ENCODE peak calls at places on chromosomes 2 and 18, in seven cellular contexts. One of them, this sample, is unnamed.

GRCh38 chr2:127590386-127591190 is 55.1 kb downstream of the MYO7B start:
- DNase-seq in hepatocyte: no peak
- DNase-seq in mesothelial cell of epicardium: no peak
- DNase-seq in endothelial cell: no peak
- DNase-seq in A549: no peak
- DNase-seq in heart left ventricle: no peak
- DNase-seq in AG04449: no peak
- DNase-seq in this sample: no peak

GRCh38 chr2:216306868-216307267 is 65.4 kb downstream of the MARCHF4 start:
- DNase-seq in hepatocyte: no peak
- DNase-seq in mesothelial cell of epicardium: no peak
- DNase-seq in endothelial cell: no peak
- DNase-seq in A549: no peak
- DNase-seq in heart left ventricle: no peak
- DNase-seq in AG04449: no peak
- DNase-seq in this sample: no peak

GRCh38 chr18:45482286-45482685 is 133.0 kb upstream of the SLC14A2 start:
- DNase-seq in hepatocyte: no peak
- DNase-seq in mesothelial cell of epicardium: no peak
- DNase-seq in endothelial cell: no peak
- DNase-seq in A549: no peak
- DNase-seq in heart left ventricle: no peak
- DNase-seq in AG04449: no peak
- DNase-seq in this sample: no peak

GRCh38 chr2:204586444-204587165 is 41.3 kb downstream of the PARD3B start:
- DNase-seq in hepatocyte: no peak
- DNase-seq in mesothelial cell of epicardium: no peak
- DNase-seq in endothelial cell: no peak
- DNase-seq in A549: no peak
- DNase-seq in heart left ventricle: no peak
- DNase-seq in AG04449: no peak
- DNase-seq in this sample: no peak

GRCh38 chr2:111666160-111666559 is 217.8 kb downstream of the ANAPC1 start:
- DNase-seq in hepatocyte: no peak
- DNase-seq in mesothelial cell of epicardium: no peak
- DNase-seq in endothelial cell: no peak
- DNase-seq in A549: no peak
- DNase-seq in heart left ventricle: no peak
- DNase-seq in AG04449: no peak
- DNase-seq in this sample: no peak

GRCh38 chr2:88521445-88522070 is 69.1 kb upstream of the FOXI3 start:
- DNase-seq in hepatocyte: no peak
- DNase-seq in mesothelial cell of epicardium: no peak
- DNase-seq in endothelial cell: no peak
- DNase-seq in A549: no peak
- DNase-seq in heart left ventricle: no peak
- DNase-seq in AG04449: no peak
- DNase-seq in this sample: no peak

GRCh38 chr2:86622409-86622877 is 1.2 kb downstream of the RNF103 start:
- DNase-seq in hepatocyte: peak
- DNase-seq in mesothelial cell of epicardium: no peak
- DNase-seq in endothelial cell: peak
- DNase-seq in A549: no peak
- DNase-seq in heart left ventricle: peak
- DNase-seq in AG04449: no peak
- DNase-seq in this sample: peak

GRCh38 chr2:26366957-26367356 is 20.4 kb upstream of the ADGRF3 start:
- DNase-seq in hepatocyte: no peak
- DNase-seq in mesothelial cell of epicardium: no peak
- DNase-seq in endothelial cell: no peak
- DNase-seq in A549: no peak
- DNase-seq in heart left ventricle: no peak
- DNase-seq in AG04449: no peak
- DNase-seq in this sample: no peak

GRCh38 chr2:228747478-228747877 is 523.6 kb downstream of the PID1 start:
- DNase-seq in hepatocyte: no peak
- DNase-seq in mesothelial cell of epicardium: no peak
- DNase-seq in endothelial cell: no peak
- DNase-seq in A549: no peak
- DNase-seq in heart left ventricle: no peak
- DNase-seq in AG04449: no peak
- DNase-seq in this sample: no peak

GRCh38 chr2:134401081-134401497 is 147.2 kb downstream of the MGAT5 start:
- DNase-seq in hepatocyte: no peak
- DNase-seq in mesothelial cell of epicardium: no peak
- DNase-seq in endothelial cell: no peak
- DNase-seq in A549: no peak
- DNase-seq in heart left ventricle: peak
- DNase-seq in AG04449: no peak
- DNase-seq in this sample: no peak

GRCh38 chr2:68662466-68662865 is 19.1 kb downstream of the PROKR1 start:
- DNase-seq in hepatocyte: no peak
- DNase-seq in mesothelial cell of epicardium: no peak
- DNase-seq in endothelial cell: no peak
- DNase-seq in A549: no peak
- DNase-seq in heart left ventricle: no peak
- DNase-seq in AG04449: no peak
- DNase-seq in this sample: no peak

GRCh38 chr2:140023291-140023690 is 1243.1 kb upstream of the NXPH2 start:
- DNase-seq in hepatocyte: no peak
- DNase-seq in mesothelial cell of epicardium: no peak
- DNase-seq in endothelial cell: no peak
- DNase-seq in A549: no peak
- DNase-seq in heart left ventricle: no peak
- DNase-seq in AG04449: no peak
- DNase-seq in this sample: no peak

GRCh38 chr2:28407976-28408690 is 15.5 kb downstream of the FOSL2 start:
- DNase-seq in hepatocyte: no peak
- DNase-seq in mesothelial cell of epicardium: no peak
- DNase-seq in endothelial cell: no peak
- DNase-seq in A549: no peak
- DNase-seq in heart left ventricle: no peak
- DNase-seq in AG04449: no peak
- DNase-seq in this sample: no peak

GRCh38 chr18:3041857-3042256 is 28.9 kb upstream of the LPIN2 start:
- DNase-seq in hepatocyte: no peak
- DNase-seq in mesothelial cell of epicardium: no peak
- DNase-seq in endothelial cell: no peak
- DNase-seq in A549: no peak
- DNase-seq in heart left ventricle: no peak
- DNase-seq in AG04449: no peak
- DNase-seq in this sample: no peak

GRCh38 chr2:44166096-44166495 is 2.6 kb upstream of the PPM1B start:
- DNase-seq in hepatocyte: no peak
- DNase-seq in mesothelial cell of epicardium: no peak
- DNase-seq in endothelial cell: no peak
- DNase-seq in A549: no peak
- DNase-seq in heart left ventricle: no peak
- DNase-seq in AG04449: no peak
- DNase-seq in this sample: no peak

GRCh38 chr2:44167908-44168683 is 579 bp upstream of the PPM1B start:
- DNase-seq in hepatocyte: peak
- DNase-seq in mesothelial cell of epicardium: peak
- DNase-seq in endothelial cell: peak
- DNase-seq in A549: peak
- DNase-seq in heart left ventricle: peak
- DNase-seq in AG04449: peak
- DNase-seq in this sample: peak

GRCh38 chr2:44167311-44167907 is 1.3 kb upstream of the PPM1B start:
- DNase-seq in hepatocyte: no peak
- DNase-seq in mesothelial cell of epicardium: no peak
- DNase-seq in endothelial cell: no peak
- DNase-seq in A549: peak
- DNase-seq in heart left ventricle: no peak
- DNase-seq in AG04449: no peak
- DNase-seq in this sample: no peak

GRCh38 chr2:44163782-44164181 is 4.9 kb upstream of the PPM1B start:
- DNase-seq in hepatocyte: no peak
- DNase-seq in mesothelial cell of epicardium: no peak
- DNase-seq in endothelial cell: no peak
- DNase-seq in A549: no peak
- DNase-seq in heart left ventricle: no peak
- DNase-seq in AG04449: no peak
- DNase-seq in this sample: no peak

GRCh38 chr2:44164617-44165016 is 4.1 kb upstream of the PPM1B start:
- DNase-seq in hepatocyte: no peak
- DNase-seq in mesothelial cell of epicardium: no peak
- DNase-seq in endothelial cell: no peak
- DNase-seq in A549: no peak
- DNase-seq in heart left ventricle: no peak
- DNase-seq in AG04449: no peak
- DNase-seq in this sample: no peak
- TF ChIP-seq CTCF in hepatocyte: no peak
- TF ChIP-seq CTCF in mesothelial cell of epicardium: no peak
- TF ChIP-seq CTCF in endothelial cell: no peak
- TF ChIP-seq CTCF in A549: no peak
- TF ChIP-seq CTCF in heart left ventricle: no peak
- TF ChIP-seq CTCF in AG04449: no peak
- TF ChIP-seq CTCF in this sample: no peak

DNA sequence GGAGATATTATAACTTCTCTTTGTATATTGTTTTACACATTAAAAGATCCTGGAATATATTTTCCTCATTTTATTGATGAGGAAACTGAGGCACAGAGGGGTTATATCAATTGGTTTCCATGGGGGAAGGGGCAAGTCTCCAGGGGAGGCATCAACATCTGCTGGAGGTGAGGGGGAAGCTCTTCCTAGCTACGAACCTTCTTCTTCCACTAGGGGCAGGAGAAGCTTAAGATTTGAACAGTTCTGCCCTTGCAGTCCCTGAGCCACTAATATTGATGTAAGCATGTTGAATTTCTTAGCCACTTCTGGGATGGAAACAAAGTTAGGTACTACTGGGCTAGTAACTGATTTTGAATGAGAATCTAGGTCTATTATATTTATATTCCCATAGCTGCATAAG is 140.1 kb upstream of the AQP4 start:
- DNase-seq in hepatocyte: peak
- DNase-seq in mesothelial cell of epicardium: no peak
- DNase-seq in endothelial cell: no peak
- DNase-seq in A549: peak
- DNase-seq in heart left ventricle: no peak
- DNase-seq in AG04449: no peak
- DNase-seq in this sample: no peak
- TF ChIP-seq CTCF in hepatocyte: peak
- TF ChIP-seq CTCF in mesothelial cell of epicardium: no peak
- TF ChIP-seq CTCF in endothelial cell: peak
- TF ChIP-seq CTCF in A549: peak
- TF ChIP-seq CTCF in heart left ventricle: peak
- TF ChIP-seq CTCF in AG04449: peak
- TF ChIP-seq CTCF in this sample: no peak

GRCh38 chr2:180240774-180241173 is 233.7 kb upstream of the CWC22 start:
- DNase-seq in hepatocyte: peak
- DNase-seq in mesothelial cell of epicardium: no peak
- DNase-seq in endothelial cell: no peak
- DNase-seq in A549: no peak
- DNase-seq in heart left ventricle: no peak
- DNase-seq in AG04449: no peak
- DNase-seq in this sample: no peak
- TF ChIP-seq CTCF in hepatocyte: peak
- TF ChIP-seq CTCF in mesothelial cell of epicardium: no peak
- TF ChIP-seq CTCF in endothelial cell: no peak
- TF ChIP-seq CTCF in A549: peak
- TF ChIP-seq CTCF in heart left ventricle: no peak
- TF ChIP-seq CTCF in AG04449: peak
- TF ChIP-seq CTCF in this sample: no peak

GRCh38 chr2:42810971-42811865 is 18.8 kb upstream of the HAAO start:
- DNase-seq in hepatocyte: peak
- DNase-seq in mesothelial cell of epicardium: peak
- DNase-seq in endothelial cell: peak
- DNase-seq in A549: peak
- DNase-seq in heart left ventricle: peak
- DNase-seq in AG04449: no peak
- DNase-seq in this sample: peak
- TF ChIP-seq CTCF in hepatocyte: no peak
- TF ChIP-seq CTCF in mesothelial cell of epicardium: no peak
- TF ChIP-seq CTCF in endothelial cell: no peak
- TF ChIP-seq CTCF in A549: no peak
- TF ChIP-seq CTCF in heart left ventricle: no peak
- TF ChIP-seq CTCF in AG04449: no peak
- TF ChIP-seq CTCF in this sample: peak

GRCh38 chr2:231708773-231709635 is 679 bp downstream of the PTMA start:
- DNase-seq in hepatocyte: peak
- DNase-seq in mesothelial cell of epicardium: peak
- DNase-seq in endothelial cell: peak
- DNase-seq in A549: no peak
- DNase-seq in heart left ventricle: peak
- DNase-seq in AG04449: no peak
- DNase-seq in this sample: peak
- TF ChIP-seq CTCF in hepatocyte: peak
- TF ChIP-seq CTCF in mesothelial cell of epicardium: peak
- TF ChIP-seq CTCF in endothelial cell: no peak
- TF ChIP-seq CTCF in A549: peak
- TF ChIP-seq CTCF in heart left ventricle: peak
- TF ChIP-seq CTCF in AG04449: peak
- TF ChIP-seq CTCF in this sample: no peak

DNA sequence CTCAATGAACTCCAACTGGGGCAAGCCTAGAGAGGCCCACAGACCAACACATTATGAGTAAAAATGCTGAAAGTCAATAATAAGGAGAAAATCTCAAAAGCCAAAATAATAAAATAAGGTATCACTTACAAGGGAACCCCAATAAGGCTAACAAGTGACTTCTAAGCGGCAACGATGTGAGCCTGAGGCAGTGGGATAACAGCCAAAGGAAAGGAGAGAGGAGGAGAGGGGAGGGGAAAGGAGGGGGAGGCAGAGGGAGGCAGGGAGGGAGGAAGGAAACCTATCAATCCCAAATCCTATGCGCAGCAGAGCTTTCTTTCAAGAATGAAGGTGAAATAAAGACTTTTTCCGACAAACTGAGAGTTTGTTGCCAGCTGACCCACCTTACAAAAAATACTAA is 6.0 kb upstream of the NFATC1 start:
- DNase-seq in hepatocyte: no peak
- DNase-seq in mesothelial cell of epicardium: no peak
- DNase-seq in endothelial cell: no peak
- DNase-seq in A549: no peak
- DNase-seq in heart left ventricle: no peak
- DNase-seq in AG04449: no peak
- DNase-seq in this sample: no peak
- TF ChIP-seq CTCF in hepatocyte: no peak
- TF ChIP-seq CTCF in mesothelial cell of epicardium: no peak
- TF ChIP-seq CTCF in endothelial cell: no peak
- TF ChIP-seq CTCF in A549: no peak
- TF ChIP-seq CTCF in heart left ventricle: no peak
- TF ChIP-seq CTCF in AG04449: no peak
- TF ChIP-seq CTCF in this sample: no peak

DNA sequence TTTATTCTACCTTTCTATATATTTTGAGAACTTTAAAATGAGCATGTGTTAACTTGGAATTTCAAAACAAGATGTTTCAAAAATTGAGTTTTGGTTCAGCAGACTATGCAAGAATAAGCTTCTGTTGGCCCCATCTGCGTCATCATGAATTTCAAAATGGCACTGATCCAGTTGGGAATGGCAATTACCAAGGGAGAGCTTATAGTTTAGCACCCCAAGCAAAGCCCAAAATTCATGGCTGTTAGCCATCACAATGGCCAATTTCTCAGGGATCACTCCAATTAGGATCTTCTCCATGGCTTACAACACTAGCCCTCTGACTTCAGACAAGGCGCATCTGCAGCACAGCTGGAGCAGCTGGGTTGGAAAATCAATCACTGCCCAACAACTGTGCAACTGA is 273.7 kb downstream of the SRBD1 start:
- DNase-seq in hepatocyte: no peak
- DNase-seq in mesothelial cell of epicardium: no peak
- DNase-seq in endothelial cell: no peak
- DNase-seq in A549: no peak
- DNase-seq in heart left ventricle: no peak
- DNase-seq in AG04449: no peak
- DNase-seq in this sample: no peak
- TF ChIP-seq CTCF in hepatocyte: no peak
- TF ChIP-seq CTCF in mesothelial cell of epicardium: no peak
- TF ChIP-seq CTCF in endothelial cell: no peak
- TF ChIP-seq CTCF in A549: no peak
- TF ChIP-seq CTCF in heart left ventricle: no peak
- TF ChIP-seq CTCF in AG04449: no peak
- TF ChIP-seq CTCF in this sample: no peak